ENCODE peak calls at places on chromosomes 4 and X, in four cellular contexts. F is stimulated activated naive B cell treated with anti-CD40 and anti-IgM and Interleukin-4, amounts not matched to agents 10 μg/mL and 1 μg/mL and 100 μg/mL, for 72 hours; W is NCI-H460; L is hippocampal formation. H is an unnamed sample.

GRCh38 chr4:151257704-151258103 is 19.3 kb upstream of the PRSS48 start:
- DNase-seq in W (no peak), L (no peak), F (no peak), H (no peak)

GRCh38 chr4:153497091-153497531 is 31.0 kb downstream of the TMEM131L start:
- DNase-seq in F (no peak), W (no peak), L (no peak), H (no peak)

GRCh38 chrX:131397891-131398290 is 108.8 kb upstream of the IGSF1 start:
- DNase-seq in W (no peak), L (no peak), F (no peak), H (no peak)

GRCh38 chr4:107592518-107592917 is 127.5 kb downstream of the PAPSS1 start:
- DNase-seq in W (no peak), L (no peak), F (no peak), H (no peak)

GRCh38 chr4:110163327-110164070 is 34.9 kb downstream of the ELOVL6 start:
- DNase-seq in L (no peak), W (peak), F (no peak), H (no peak)

GRCh38 chrX:153769158-153769864 is 5.3 kb downstream of the PLXNB3 start:
- DNase-seq in F (no peak), W (no peak), L (no peak), H (no peak)

GRCh38 chrX:54294306-54294705 is 63.5 kb downstream of the WNK3 start:
- DNase-seq in W (no peak), L (no peak), F (no peak), H (no peak)

GRCh38 chrX:2351321-2351720 is 149.5 kb downstream of the DHRSX start:
- DNase-seq in F (no peak), W (no peak), L (no peak), H (no peak)

GRCh38 chr4:113467581-113467980 is 294.0 kb downstream of the CAMK2D start:
- DNase-seq in L (no peak), W (no peak), F (no peak), H (no peak)

GRCh38 chrX:40004916-40005289 is 92.9 kb downstream of the BCOR start:
- DNase-seq in W (no peak), L (no peak), F (no peak), H (no peak)

GRCh38 chr4:108685036-108685686 is 34.8 kb downstream of the OSTC start:
- DNase-seq in F (no peak), L (no peak), W (peak), H (no peak)

GRCh38 chr4:48290146-48290772 is 20.6 kb upstream of the TEC start:
- DNase-seq in F (no peak), L (no peak), W (peak), H (no peak)

GRCh38 chr4:34516524-34516923 is 1727.8 kb downstream of the ARAP2 start:
- DNase-seq in L (no peak), F (no peak), W (no peak), H (no peak)

GRCh38 chr4:7938513-7939376 is 916 bp downstream of the AFAP1 start:
- DNase-seq in F (no peak), L (no peak), W (no peak), H (no peak)

GRCh38 chr4:73976716-73977115 is 5.1 kb downstream of the PF4 start:
- DNase-seq in L (no peak), F (no peak), W (no peak), H (no peak)

GRCh38 chr4:111689214-111689613 is 456.0 kb upstream of the FAM241A start:
- DNase-seq in L (no peak), W (peak), F (no peak), H (no peak)

H was measured in GOT3.